ENCODE peak calls at places on chromosomes 13 and 19, in ten cellular contexts. A, B, F, C, Z, E, H, U, O and R are unnamed samples.

GRCh38 chr19:1236566-1236965 is 1.2 kb downstream of the CBARP start:
- DNase-seq in A (no peak), B (no peak), F (no peak), C (no peak), Z (no peak), E (no peak), H (no peak), U (no peak), O (no peak), R (no peak)

GRCh38 chr19:6773323-6773931 is 919 bp downstream of the VAV1 start:
- DNase-seq in A (peak), B (no peak), F (no peak), C (no peak), Z (no peak), E (no peak), H (no peak), U (no peak), O (no peak), R (no peak)

GRCh38 chr19:42850981-42851717 is 28.4 kb downstream of the PSG1 start:
- DNase-seq in A (no peak), B (peak), F (peak), C (no peak), Z (peak), E (peak), H (no peak), U (peak), O (peak), R (no peak)

GRCh38 chr19:14450168-14450874 is 17.2 kb downstream of the PKN1 start:
- DNase-seq in A (peak), B (no peak), F (no peak), C (no peak), Z (no peak), E (no peak), H (no peak), U (peak), O (peak), R (no peak)

GRCh38 chr13:64397699-64398098 is 2832.4 kb downstream of the PCDH9 start:
- DNase-seq in A (no peak), B (peak), F (no peak), C (no peak), Z (no peak), E (no peak), H (no peak), U (peak), O (no peak), R (no peak)

GRCh38 chr13:108315273-108315672 is 45.8 kb downstream of the TNFSF13B start:
- DNase-seq in A (no peak), B (no peak), F (no peak), C (no peak), Z (no peak), E (no peak), H (no peak), U (no peak), O (no peak), R (no peak)

GRCh38 chr19:55080915-55081772 is 5.5 kb downstream of the EPS8L1 start:
- DNase-seq in A (peak), B (peak), F (no peak), C (peak), Z (peak), E (peak), H (peak), U (peak), O (no peak), R (no peak)

GRCh38 chr19:29807870-29808405 is 3.9 kb upstream of the CCNE1 start:
- DNase-seq in A (peak), B (no peak), F (no peak), C (no peak), Z (no peak), E (no peak), H (no peak), U (no peak), O (no peak), R (peak)

GRCh38 chr13:51477149-51477548 is 24.3 kb upstream of the INTS6 start:
- DNase-seq in A (no peak), B (no peak), F (no peak), C (no peak), Z (no peak), E (no peak), H (no peak), U (no peak), O (no peak), R (no peak)

GRCh38 chr19:33862991-33863390 is 66.3 kb downstream of the KCTD15 start:
- DNase-seq in A (no peak), B (no peak), F (no peak), C (peak), Z (peak), E (no peak), H (peak), U (no peak), O (no peak), R (no peak)

GRCh38 chr19:57239982-57240310 is 486 bp upstream of the ZNF805 start:
- DNase-seq in A (no peak), B (no peak), F (no peak), C (no peak), Z (no peak), E (no peak), H (no peak), U (peak), O (no peak), R (no peak)

GRCh38 chr19:58001895-58002369 is 688 bp downstream of the ZNF606 start:
- DNase-seq in A (no peak), B (peak), F (no peak), C (peak), Z (no peak), E (no peak), H (no peak), U (peak), O (no peak), R (no peak)

GRCh38 chr13:25213716-25214115 is 41.6 kb upstream of the AMER2 start:
- DNase-seq in A (no peak), B (no peak), F (no peak), C (no peak), Z (peak), E (peak), H (no peak), U (no peak), O (no peak), R (no peak)

GRCh38 chr19:8577247-8577646 is at the start of gene MYO1F:
- DNase-seq in A (peak), B (no peak), F (no peak), C (no peak), Z (no peak), E (no peak), H (no peak), U (no peak), O (no peak), R (no peak)

DNA sequence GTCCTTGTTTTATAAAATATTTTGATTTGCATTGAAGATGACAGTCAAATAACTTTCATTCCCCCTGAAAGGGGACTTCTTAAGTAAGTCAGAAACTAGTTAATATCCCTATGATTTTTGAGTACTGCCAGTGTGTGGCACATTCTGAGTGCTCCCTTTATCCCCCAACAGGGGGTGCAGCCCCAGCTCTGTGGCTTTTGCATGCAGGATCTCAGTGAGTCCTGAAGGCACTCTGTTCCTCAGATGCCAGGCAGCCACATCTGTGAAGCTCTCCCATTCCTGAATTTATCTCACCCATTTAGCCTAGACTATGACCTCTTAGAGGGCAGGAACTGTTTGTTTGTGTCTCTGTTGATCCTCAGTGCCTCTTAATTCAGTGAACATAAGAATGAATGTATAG is 123.1 kb downstream of the CDK8 start:
- DNase-seq in A (no peak), B (peak), F (no peak), C (peak), Z (no peak), E (peak), H (no peak), U (peak), O (peak), R (no peak)
- TF ChIP-seq CTCF in A (no peak), B (peak), F (peak), C (peak), Z (no peak), E (peak), H (peak), U (peak), O (peak), R (peak)

GRCh38 chr19:51327066-51327985 is 14.6 kb downstream of the VSIG10L start:
- DNase-seq in A (peak), B (peak), F (no peak), C (peak), Z (no peak), E (no peak), H (no peak), U (peak), O (peak), R (no peak)
- TF ChIP-seq CTCF in A (no peak), B (peak), F (no peak), C (peak), Z (no peak), E (no peak), H (no peak), U (peak), O (peak), R (peak)

DNA sequence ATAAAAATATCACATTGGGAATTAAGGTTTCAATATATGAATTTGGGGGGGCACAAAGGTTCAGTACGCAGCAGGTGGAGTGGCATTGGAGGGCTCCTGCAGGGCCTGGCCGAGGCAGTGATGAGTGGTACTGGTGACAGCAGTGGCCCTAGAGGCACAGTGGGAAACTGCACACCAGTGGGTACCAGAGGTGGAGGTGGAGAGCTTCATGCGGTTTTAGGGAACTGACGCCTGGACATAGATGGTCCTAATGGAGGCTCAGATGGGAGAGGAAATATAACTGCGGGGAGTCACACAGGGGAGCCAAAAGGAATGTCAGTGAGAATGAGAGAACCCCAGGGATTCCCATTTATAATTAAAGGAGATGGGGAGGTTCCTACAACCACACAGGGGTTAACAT is 156.2 kb downstream of the COG6 start:
- DNase-seq in A (no peak), B (no peak), F (no peak), C (no peak), Z (no peak), E (no peak), H (no peak), U (no peak), O (no peak), R (no peak)
- TF ChIP-seq CTCF in A (no peak), B (no peak), F (no peak), C (no peak), Z (no peak), E (no peak), H (no peak), U (no peak), O (no peak), R (no peak)

GRCh38 chr13:105630411-105630810 is 905.1 kb downstream of the EFNB2 start:
- DNase-seq in A (no peak), B (no peak), F (no peak), C (no peak), Z (no peak), E (no peak), H (no peak), U (no peak), O (no peak), R (no peak)
- TF ChIP-seq CTCF in A (no peak), B (no peak), F (no peak), C (no peak), Z (no peak), E (no peak), H (no peak), U (no peak), O (no peak), R (no peak)

DNA sequence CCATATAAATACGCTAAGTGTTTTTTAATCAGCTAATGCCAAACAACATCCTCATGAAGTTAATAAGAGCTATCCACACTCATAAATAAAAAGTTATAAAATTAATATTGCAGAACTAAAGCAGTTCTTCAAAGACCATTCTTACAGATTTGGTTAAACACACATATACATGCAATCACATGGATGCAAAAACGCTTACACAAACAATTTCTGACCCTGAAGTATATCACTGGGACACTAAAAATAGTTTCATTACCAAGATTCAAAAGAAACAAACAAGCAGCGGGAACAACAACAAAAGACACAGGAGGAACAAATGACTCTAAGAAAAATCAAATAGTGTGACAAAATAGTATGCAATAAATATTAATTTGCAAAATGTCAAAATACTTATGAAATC is 132.3 kb downstream of the PCDH9 start:
- DNase-seq in A (no peak), B (no peak), F (no peak), C (no peak), Z (no peak), E (no peak), H (no peak), U (no peak), O (no peak), R (no peak)
- TF ChIP-seq CTCF in A (no peak), B (no peak), F (no peak), C (no peak), Z (no peak), E (no peak), H (no peak), U (no peak), O (no peak), R (no peak)

GRCh38 chr13:75437582-75438318 is 44.2 kb downstream of the TBC1D4 start:
- DNase-seq in A (no peak), B (peak), F (no peak), C (peak), Z (no peak), E (no peak), H (no peak), U (peak), O (no peak), R (no peak)

GRCh38 chr13:75432811-75433244 is 49.1 kb downstream of the TBC1D4 start:
- DNase-seq in A (no peak), B (no peak), F (no peak), C (no peak), Z (no peak), E (peak), H (no peak), U (no peak), O (no peak), R (no peak)

GRCh38 chr13:75426421-75426820 is 55.5 kb downstream of the TBC1D4 start:
- DNase-seq in A (no peak), B (no peak), F (no peak), C (no peak), Z (peak), E (peak), H (no peak), U (no peak), O (no peak), R (no peak)

GRCh38 chr13:75430618-75431209 is 51.3 kb downstream of the TBC1D4 start:
- DNase-seq in A (no peak), B (no peak), F (no peak), C (no peak), Z (no peak), E (no peak), H (no peak), U (no peak), O (no peak), R (no peak)

GRCh38 chr13:75432045-75432444 is 49.9 kb downstream of the TBC1D4 start:
- DNase-seq in A (no peak), B (peak), F (no peak), C (no peak), Z (no peak), E (no peak), H (no peak), U (peak), O (no peak), R (no peak)
- TF ChIP-seq CTCF in A (no peak), B (no peak), F (no peak), C (no peak), Z (no peak), E (no peak), H (no peak), U (peak), O (no peak), R (peak)

GRCh38 chr13:66969291-66969690 is 260.8 kb downstream of the PCDH9 start:
- DNase-seq in A (no peak), B (no peak), F (no peak), C (no peak), Z (no peak), E (no peak), H (no peak), U (no peak), O (no peak), R (no peak)
- TF ChIP-seq CTCF in A (no peak), B (no peak), F (no peak), C (no peak), Z (no peak), E (no peak), H (no peak), U (no peak), O (no peak), R (no peak)

DNA sequence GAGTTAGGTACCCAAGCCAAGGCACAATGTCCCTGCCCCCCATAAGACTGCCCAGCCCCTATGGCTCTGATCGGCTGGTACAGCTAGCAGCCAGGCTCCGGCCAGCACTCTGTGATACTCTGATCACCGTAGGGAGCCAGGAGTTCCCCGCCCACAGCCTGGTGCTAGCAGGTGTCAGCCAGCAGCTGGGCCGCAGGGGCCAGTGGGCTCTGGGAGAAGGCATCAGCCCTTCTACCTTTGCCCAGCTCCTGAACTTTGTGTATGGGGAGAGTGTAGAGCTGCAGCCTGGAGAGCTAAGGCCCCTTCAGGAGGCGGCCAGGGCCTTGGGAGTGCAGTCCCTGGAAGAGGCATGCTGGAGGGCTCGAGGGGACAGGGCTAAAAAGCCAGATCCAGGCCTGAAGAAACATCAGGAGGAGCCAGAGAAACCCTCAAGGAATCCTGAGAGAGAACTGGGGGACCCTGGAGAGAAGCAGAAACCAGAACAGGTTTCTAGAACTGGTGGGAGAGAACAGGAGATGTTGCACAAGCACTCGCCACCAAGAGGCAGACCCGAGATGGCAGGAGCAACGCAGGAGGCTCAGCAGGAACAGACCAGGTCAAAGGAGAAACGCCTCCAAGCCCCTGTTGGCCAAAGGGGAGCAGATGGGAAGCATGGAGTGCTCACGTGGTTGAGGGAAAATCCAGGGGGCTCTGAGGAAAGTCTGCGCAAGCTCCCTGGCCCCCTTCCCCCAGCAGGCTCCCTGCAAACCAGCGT is 3.0 kb upstream of the KMT2B start:
- DNase-seq in A (no peak), B (no peak), F (no peak), C (no peak), Z (no peak), E (no peak), H (no peak), U (no peak), O (no peak), R (no peak)
- TF ChIP-seq CTCF in A (no peak), B (no peak), F (no peak), C (no peak), Z (no peak), E (no peak), H (no peak), U (no peak), O (no peak), R (no peak)